ENCODE peak calls at places on chromosomes 5 and 9, in nine cellular contexts. A is right lobe of liver, P is HepG2, G is IMR-90, W is heart left ventricle, J is GM12878, L is HCT116, N is gastrocnemius medialis, Y is A549. Z is an unnamed sample.

GRCh38 chr5:149452007-149452664 is 73.0 kb upstream of the IL17B start:
- ATAC-seq in A (peak; percentile 81), P (peak; percentile 83), G (peak; percentile 6), W (peak; percentile 44), J (peak; percentile 43), L (no peak), N (no peak), Y (no peak), Z (peak; percentile 27)

GRCh38 chr9:12774861-12775367 is at the start of gene LURAP1L:
- ATAC-seq in A (peak; percentile 73), P (peak; percentile 52), G (peak; percentile 37), W (peak; percentile 77), J (peak; percentile 9), L (peak; percentile 52), N (peak; percentile 60), Y (peak; percentile 40), Z (peak; percentile 69)

GRCh38 chr9:12698293-12698692 is 5.1 kb downstream of the TYRP1 start:
- ATAC-seq in A (no peak), P (no peak), G (peak; percentile 65), W (no peak), J (no peak), L (no peak), N (no peak), Y (no peak), Z (peak; percentile 32)

GRCh38 chr5:151517122-151517920 is 69.9 kb downstream of the SLC36A1 start:
- ATAC-seq in A (no peak), P (no peak), G (no peak), W (no peak), J (no peak), L (no peak), N (no peak), Y (no peak), Z (no peak)

GRCh38 chr5:57696906-57697590 is 214.4 kb upstream of the ACTBL2 start:
- ATAC-seq in A (no peak), P (no peak), G (no peak), W (peak; percentile 73), J (no peak), L (no peak), N (no peak), Y (no peak), Z (no peak)

GRCh38 chr9:111945216-111945615 is 48.6 kb downstream of the UGCG start:
- ATAC-seq in A (peak; percentile 50), P (no peak), G (peak; percentile 15), W (no peak), J (peak; percentile 87), L (no peak), N (no peak), Y (no peak), Z (no peak)

GRCh38 chr9:27499481-27499880 is 24.6 kb upstream of the IFNK start:
- ATAC-seq in A (no peak), P (no peak), G (no peak), W (no peak), J (peak; percentile 68), L (no peak), N (no peak), Y (no peak), Z (no peak)

GRCh38 chr9:15786616-15787015 is 233.8 kb downstream of the CCDC171 start:
- ATAC-seq in A (no peak), P (no peak), G (no peak), W (no peak), J (no peak), L (no peak), N (no peak), Y (no peak), Z (no peak)

GRCh38 chr5:133713746-133714145 is 101.4 kb upstream of the FSTL4 start:
- ATAC-seq in A (no peak), P (no peak), G (no peak), W (no peak), J (no peak), L (no peak), N (no peak), Y (no peak), Z (no peak)

GRCh38 chr9:37645903-37646506 is 4.7 kb upstream of the FRMPD1 start:
- ATAC-seq in A (no peak), P (no peak), G (no peak), W (peak; percentile 73), J (no peak), L (no peak), N (peak; percentile 53), Y (no peak), Z (no peak)

GRCh38 chr5:112917453-112918005 is 4.5 kb downstream of the REEP5 start:
- ATAC-seq in A (no peak), P (no peak), G (no peak), W (no peak), J (peak; percentile 36), L (no peak), N (no peak), Y (no peak), Z (no peak)

DNA sequence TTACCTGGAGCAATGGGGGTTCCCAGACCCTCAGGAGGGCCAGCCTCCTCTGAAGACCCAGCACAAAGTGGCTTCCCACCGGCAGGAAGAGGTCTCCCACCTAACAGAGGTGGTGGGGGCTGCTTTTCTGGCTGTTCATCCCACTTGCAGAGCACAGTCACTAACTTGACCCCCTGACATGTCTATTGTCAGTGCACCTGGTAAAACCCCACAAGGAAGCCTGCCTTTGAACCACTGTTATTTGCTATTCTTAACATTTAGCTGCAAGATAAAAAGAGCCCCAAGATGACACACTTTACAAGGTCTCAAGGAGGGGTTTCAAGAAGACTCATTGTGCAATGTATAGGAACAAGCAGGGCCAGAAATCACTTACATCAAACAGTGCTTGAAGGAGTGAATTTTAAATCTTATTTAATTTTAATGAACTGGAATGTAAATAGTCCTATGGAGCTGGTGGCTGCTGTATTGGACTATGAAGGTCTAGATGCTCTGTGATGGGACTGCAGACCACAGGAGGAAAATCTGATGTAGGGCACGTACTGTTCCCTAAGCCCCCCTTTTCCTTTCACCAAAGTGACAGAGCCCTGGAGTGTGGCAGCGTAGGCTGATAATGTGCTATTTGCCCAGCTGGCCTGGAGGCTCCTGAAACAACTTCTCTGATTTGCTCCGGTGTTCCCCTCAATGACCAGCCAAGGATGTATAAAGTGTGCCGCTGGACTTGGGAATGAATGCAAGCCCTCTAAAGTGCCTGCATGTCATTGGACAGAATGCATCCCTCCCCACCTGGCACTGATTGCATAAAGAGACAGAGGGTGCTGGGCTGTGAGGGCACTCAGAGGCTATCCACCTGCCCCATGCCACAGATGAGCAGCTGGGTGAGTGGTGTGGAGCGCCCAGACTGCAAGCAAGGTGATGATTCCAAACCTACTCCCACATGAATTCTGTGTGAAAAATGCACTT is 80.2 kb downstream of the PTPN3 start:
- ATAC-seq in A (no peak), P (no peak), G (no peak), W (peak; percentile 76), J (peak; percentile 1), L (no peak), N (peak; percentile 64), Y (no peak), Z (no peak)
- H3K4me1 ChIP-seq in A (no peaks in the 10 kb centered on the region), P (no peaks in the 10 kb centered on the region), G (no peaks in the 10 kb centered on the region), W (no peaks in the 10 kb centered on the region), J (peaks cover 72% of the 10 kb centered on the region), L (no peaks in the 10 kb centered on the region), N (peaks cover 54% of the 10 kb centered on the region), Y (no peaks in the 10 kb centered on the region), Z (no peaks in the 10 kb centered on the region)

DNA sequence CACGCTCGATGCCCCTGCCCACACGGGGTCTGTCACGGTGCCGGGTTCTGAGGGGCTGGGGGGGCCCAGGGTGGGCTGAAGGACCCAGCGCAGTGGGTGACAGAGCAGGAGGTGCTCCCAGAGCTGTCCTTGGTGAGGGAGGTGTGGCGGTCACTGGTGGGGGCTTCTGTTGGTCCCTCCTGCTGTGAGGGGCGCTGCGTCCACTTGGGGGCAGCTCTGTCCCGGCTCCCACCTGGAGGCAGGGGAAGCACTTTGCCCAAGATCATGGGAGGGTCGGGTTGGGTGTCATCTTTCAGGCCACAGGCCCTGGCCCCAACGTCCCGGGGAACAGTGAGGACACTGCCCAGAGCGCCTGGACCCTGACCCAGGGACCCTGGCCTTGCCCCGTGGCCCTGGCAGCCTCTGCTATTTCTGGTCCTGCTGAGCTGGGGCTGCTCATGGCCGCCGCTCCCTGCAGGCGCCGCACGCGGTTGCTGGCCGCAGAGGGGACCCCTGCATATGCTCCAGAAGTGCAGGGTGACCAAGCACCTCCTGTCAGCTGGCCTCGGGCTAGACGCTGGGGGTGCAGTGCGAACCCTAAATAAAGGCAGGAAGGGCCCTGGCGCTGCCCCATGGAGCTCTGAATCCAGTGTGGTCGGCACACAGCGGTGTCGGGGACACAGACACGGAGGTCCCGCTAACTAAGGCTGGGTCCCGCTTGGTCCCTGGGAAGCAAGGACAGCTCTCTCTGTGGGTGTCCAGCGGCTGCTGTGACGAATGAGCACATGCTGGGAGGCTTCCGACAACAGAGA is 11.6 kb upstream of the RNU6ATAC start:
- ATAC-seq in A (peak; percentile 68), P (peak; percentile 60), G (peak; percentile 8), W (peak; percentile 43), J (no peak), L (no peak), N (peak; percentile 56), Y (no peak), Z (no peak)
- TF ChIP-seq CTCF in A (peak; percentile 52), P (peak; percentile 94), G (peak; percentile 28), W (peak; percentile 44), J (no peak), L (no peak), N (peak; percentile 41), Y (no peak), Z (no peak)

DNA sequence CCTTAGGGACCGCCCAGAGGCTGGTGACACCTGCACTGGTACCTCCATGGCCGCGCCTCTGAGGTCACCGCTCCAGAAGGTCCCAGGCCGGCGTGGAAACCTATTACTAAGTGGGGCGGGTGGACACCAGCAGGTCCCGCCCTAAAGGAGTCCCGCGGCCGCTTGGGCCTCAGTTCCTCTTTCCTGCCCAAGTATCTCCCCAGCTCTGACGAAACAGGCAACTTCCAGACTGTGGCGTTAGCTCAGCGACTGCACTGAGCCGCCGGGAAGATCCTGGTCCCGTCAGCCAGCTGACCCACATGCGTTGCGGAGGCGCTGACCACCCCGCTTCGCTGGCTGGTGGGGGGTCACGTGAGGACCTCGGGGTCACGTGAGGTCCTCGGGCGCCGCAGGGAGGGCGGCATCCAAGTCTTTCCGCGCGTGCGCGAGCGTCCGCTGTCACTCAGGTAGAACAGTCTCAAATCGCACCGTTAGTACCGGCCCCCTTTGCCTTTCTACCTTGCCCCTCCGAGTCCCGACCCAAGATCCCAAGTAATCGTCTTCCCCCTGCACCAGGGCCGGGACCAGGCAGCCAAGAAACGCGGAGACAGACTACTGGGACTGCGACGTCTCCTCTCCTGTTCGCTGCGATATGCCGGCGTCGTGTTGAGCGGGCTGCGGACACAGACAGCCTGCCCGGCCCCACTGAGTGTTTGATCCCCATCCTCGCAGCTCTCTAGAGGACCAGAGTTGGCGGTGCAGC is 53.7 kb upstream of the KDM4C start:
- ATAC-seq in A (peak; percentile 94), P (peak; percentile 88), G (peak; percentile 83), W (peak; percentile 97), J (peak; percentile 93), L (no peak), N (peak; percentile 97), Y (peak; percentile 89), Z (peak; percentile 94)
- TF ChIP-seq POLR2A in A (peak; percentile 69), P (peak; percentile 45), G (no peak), W (peak; percentile 53), J (peak; percentile 96), L (no peak), N (peak; percentile 67), Y (peak; percentile 90), Z (peak; percentile 36)

GRCh38 chr5:82684153-82684552 is 393.0 kb downstream of the TMEM167A start:
- ATAC-seq in A (no peak), P (no peak), G (no peak), W (no peak), J (no peak), L (no peak), N (no peak), Y (no peak), Z (no peak)

DNA sequence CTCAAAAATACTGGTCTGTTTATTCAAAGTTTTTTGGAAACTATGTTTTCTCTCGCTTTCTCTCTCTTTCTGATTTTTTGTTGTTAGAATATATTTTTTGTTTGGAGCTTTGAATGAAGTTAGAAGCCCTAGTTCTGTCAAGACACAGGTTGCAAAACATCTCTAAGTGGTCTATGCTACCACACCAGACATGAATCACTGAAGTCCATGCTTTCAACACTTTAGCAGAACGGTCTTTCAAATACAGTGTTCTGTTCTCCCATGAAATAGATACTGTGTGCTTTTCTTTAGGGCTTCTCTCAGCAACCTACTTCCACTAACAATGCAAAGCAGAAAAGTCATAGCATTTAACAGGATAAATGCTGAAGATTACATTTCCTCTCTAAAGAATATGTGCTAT is 392.5 kb downstream of the TMEM167A start:
- ATAC-seq in A (no peak), P (no peak), G (no peak), W (no peak), J (no peak), L (no peak), N (no peak), Y (no peak), Z (peak; percentile 53)
- H3K4me1 ChIP-seq in A (no peaks in the 10 kb centered on the region), P (no peaks in the 10 kb centered on the region), G (no peaks in the 10 kb centered on the region), W (no peaks in the 10 kb centered on the region), J (no peaks in the 10 kb centered on the region), L (no peaks in the 10 kb centered on the region), N (no peaks in the 10 kb centered on the region), Y (no peaks in the 10 kb centered on the region), Z (no peaks in the 10 kb centered on the region)

Z was measured in gastroesophageal sphincter.